ENCODE peak calls at places on chromosomes 16 and 17, in five cellular contexts. O is GM23338, F is heart right ventricle, N is body of pancreas, J is colonic mucosa. K is an unnamed sample. For H3K4me1, the result is how much of the 10 kb centered on the place peaks cover.

GRCh38 chr17:74271281-74271680 is 2.8 kb upstream of the DNAI2 start:
- DNase-seq in O (peak), F (no peak), N (no peak), J (no peak), K (no peak)

GRCh38 chr17:31857920-31858646 is 961 bp downstream of the COPRS start:
- DNase-seq in O (no peak), F (no peak), N (no peak), J (no peak), K (no peak)

GRCh38 chr17:39923836-39924690 is 3.3 kb downstream of the ORMDL3 start:
- DNase-seq in O (no peak), F (no peak), N (no peak), J (no peak), K (no peak)

GRCh38 chr17:30905742-30906100 is 317 bp downstream of the TEFM start:
- DNase-seq in O (peak), F (no peak), N (no peak), J (no peak), K (no peak)

GRCh38 chr17:56499799-56500388 is 93.6 kb upstream of the NOG start:
- DNase-seq in O (peak), F (no peak), N (no peak), J (no peak), K (peak)

GRCh38 chr16:30875881-30876791 is 17.7 kb downstream of the BCL7C start:
- DNase-seq in O (peak), F (no peak), N (no peak), J (peak), K (peak)

GRCh38 chr17:4877089-4877488 is 22.2 kb upstream of the C17orf107 start:
- DNase-seq in O (no peak), F (no peak), N (no peak), J (no peak), K (no peak)

GRCh38 chr16:27241658-27242057 is 26.9 kb downstream of the NSMCE1 start:
- DNase-seq in O (no peak), F (no peak), N (no peak), J (no peak), K (no peak)

GRCh38 chr17:82592289-82592683 is 56.0 kb downstream of the WDR45B start:
- DNase-seq in O (no peak), F (no peak), N (peak), J (peak), K (peak)

GRCh38 chr17:7441202-7441705 is 1.9 kb downstream of the FGF11 start:
- DNase-seq in O (peak), F (no peak), N (no peak), J (no peak), K (no peak)

GRCh38 chr17:7442142-7442541 is 2.7 kb upstream of the CHRNB1 start:
- DNase-seq in O (no peak), F (no peak), N (no peak), J (no peak), K (no peak)

GRCh38 chr17:7440113-7440822 is 956 bp downstream of the FGF11 start:
- DNase-seq in O (peak), F (peak), N (peak), J (peak), K (peak)

GRCh38 chr17:7439462-7440112 is at the start of gene FGF11:
- DNase-seq in O (peak), F (no peak), N (no peak), J (no peak), K (no peak)

DNA sequence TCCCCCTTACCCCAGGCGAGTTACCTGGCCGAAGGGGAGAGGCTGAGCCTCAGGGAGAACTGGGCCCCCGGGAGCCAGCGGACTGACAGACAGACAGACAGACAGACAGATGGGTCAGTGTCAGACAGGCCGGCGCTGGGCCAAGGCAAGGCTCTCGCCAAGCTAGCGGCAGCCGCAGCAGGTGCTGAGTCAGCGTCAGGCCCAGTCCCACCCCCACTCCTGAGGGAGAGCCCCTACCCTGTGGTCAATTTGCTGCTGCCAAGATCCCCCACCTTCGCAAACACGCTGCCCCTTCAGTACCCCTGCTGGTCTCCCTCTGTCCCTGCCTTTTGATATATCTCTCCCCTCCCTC is 1.5 kb downstream of the FGF11 start:
- DNase-seq in O (peak), F (peak), N (peak), J (no peak), K (no peak)
- H3K4me1 ChIP-seq in O (under half), F (half or more), N (half or more), J (under half), K (under half)

GRCh38 chr17:3551189-3551588 is 6.4 kb downstream of the TRPV3 start:
- DNase-seq in O (peak), F (no peak), N (no peak), J (peak), K (peak)
- TF ChIP-seq CTCF in O (peak), F (no peak), N (no peak), J (no peak), K (no peak)

GRCh38 chr17:8141741-8142140 is 10.5 kb downstream of the PER1 start:
- DNase-seq in O (no peak), F (no peak), N (no peak), J (no peak), K (peak)
- H3K4me3 ChIP-seq in O (no peak), F (no peak), N (no peak), J (no peak), K (no peak)

GRCh38 chr17:17940451-17940911 is 31.7 kb downstream of the TOM1L2 start:
- DNase-seq in O (no peak), F (no peak), N (no peak), J (no peak), K (no peak)

GRCh38 chr17:17938388-17939107 is 33.7 kb downstream of the TOM1L2 start:
- DNase-seq in O (no peak), F (no peak), N (no peak), J (peak), K (no peak)

GRCh38 chr17:17935321-17936271 is 36.6 kb downstream of the TOM1L2 start:
- DNase-seq in O (no peak), F (no peak), N (no peak), J (peak), K (peak)

GRCh38 chr17:17937450-17937849 is 34.8 kb downstream of the TOM1L2 start:
- DNase-seq in O (no peak), F (no peak), N (no peak), J (no peak), K (no peak)

DNA sequence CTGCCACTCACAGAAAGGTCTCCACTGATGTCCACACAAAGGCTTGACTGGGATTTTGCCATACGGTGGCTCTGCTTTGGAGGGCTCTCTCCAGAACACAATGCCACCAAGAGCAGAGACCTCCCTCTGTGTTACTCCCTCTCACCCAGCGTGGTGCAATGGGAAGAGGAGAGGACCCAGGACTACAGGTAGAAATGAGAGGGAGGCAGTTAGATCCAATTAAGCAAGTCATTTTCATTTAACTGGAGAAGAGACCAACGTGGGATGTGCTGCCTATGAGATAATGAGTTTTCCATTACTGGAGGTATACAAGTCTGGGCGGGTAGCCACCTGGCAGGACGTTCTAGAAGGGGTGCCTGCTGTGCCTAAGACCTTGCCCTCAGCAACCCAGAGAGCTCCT is 34.2 kb downstream of the TOM1L2 start:
- DNase-seq in O (no peak), F (no peak), N (no peak), J (no peak), K (no peak)
- H3K4me1 ChIP-seq in O (under half), F (half or more), N (under half), J (under half), K (under half)

DNA sequence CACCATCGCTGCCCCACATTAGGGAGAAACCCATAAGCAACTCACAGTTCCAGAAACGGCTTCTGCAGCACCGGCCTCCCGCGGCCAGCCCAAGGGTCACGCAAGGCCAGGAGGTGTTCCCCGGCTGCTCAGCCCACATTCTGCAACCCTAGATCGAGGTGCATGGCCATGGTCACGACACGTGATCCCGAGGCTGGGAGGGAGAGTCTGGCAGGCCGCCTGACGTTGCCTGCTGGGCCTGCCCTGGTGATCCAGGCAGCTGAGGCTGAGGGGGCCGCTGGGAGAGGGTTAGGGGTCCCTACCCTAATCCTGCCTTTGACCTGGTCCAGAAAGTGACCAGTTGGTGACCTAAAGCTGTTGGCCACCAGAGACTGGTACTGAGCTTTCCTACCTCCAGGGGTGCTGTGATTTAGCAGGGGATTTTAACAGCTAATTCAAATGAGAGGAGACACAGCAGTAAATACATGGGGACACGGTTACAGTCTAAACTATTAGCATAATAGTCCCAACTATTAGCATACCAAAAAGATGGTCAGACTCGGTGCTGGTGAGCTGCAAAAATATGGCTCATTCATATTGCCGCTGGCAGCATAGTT is 97.4 kb upstream of the CIBAR2 start:
- DNase-seq in O (no peak), F (peak), N (peak), J (no peak), K (peak)
- TF ChIP-seq CTCF in O (peak), F (no peak), N (peak), J (no peak), K (no peak)

GRCh38 chr17:17239832-17240231 is 2.9 kb upstream of the FLCN start:
- DNase-seq in O (no peak), F (no peak), N (no peak), J (no peak), K (no peak)

GRCh38 chr17:17236295-17237025 is 508 bp downstream of the FLCN start:
- DNase-seq in O (peak), F (no peak), N (peak), J (peak), K (no peak)

GRCh38 chr17:17235212-17236174 is 1.5 kb downstream of the FLCN start:
- DNase-seq in O (no peak), F (no peak), N (peak), J (no peak), K (no peak)

GRCh38 chr17:17241656-17242055 is 4.7 kb upstream of the FLCN start:
- DNase-seq in O (no peak), F (no peak), N (no peak), J (no peak), K (no peak)

DNA sequence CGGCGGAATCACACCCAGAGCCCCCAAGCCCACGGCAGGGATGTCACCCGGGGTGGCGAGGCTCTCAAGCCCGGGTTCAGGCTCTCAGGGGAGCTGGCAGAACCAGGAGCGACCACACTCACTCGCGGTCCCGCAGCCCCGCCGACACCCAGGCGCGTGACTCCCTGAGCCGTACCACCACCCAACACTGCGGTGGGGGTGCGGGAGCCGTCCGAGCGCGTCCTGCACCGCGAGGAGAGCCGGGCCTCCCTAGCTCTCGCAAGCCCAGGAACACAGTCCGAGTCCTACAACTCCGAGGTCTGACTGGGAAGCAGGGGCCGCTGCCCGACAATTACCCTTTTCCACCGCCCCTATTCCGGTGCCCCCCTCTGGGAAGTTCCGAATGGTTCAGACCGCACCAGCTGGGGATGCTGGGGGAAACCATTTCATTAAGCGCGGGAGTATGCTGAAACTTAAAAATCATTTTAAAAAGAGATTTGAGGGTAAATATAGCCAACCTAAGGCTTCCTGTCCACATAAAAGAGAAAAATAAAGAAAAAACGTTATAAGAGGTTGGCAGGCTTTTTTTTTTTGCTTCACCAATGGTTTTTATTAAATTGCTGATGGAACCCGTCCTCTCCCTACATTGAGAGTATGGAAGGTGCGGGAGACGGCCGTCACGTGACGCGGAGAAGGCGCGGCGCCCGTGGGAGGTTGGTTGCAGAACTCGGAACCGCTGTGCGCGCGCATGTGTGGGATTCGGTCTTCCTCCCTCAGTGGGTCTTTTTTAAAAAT is at the start of gene FLCN:
- DNase-seq in O (peak), F (peak), N (peak), J (peak), K (peak)
- H3K4me3 ChIP-seq in O (peak), F (peak), N (peak), J (peak), K (peak)

DNA sequence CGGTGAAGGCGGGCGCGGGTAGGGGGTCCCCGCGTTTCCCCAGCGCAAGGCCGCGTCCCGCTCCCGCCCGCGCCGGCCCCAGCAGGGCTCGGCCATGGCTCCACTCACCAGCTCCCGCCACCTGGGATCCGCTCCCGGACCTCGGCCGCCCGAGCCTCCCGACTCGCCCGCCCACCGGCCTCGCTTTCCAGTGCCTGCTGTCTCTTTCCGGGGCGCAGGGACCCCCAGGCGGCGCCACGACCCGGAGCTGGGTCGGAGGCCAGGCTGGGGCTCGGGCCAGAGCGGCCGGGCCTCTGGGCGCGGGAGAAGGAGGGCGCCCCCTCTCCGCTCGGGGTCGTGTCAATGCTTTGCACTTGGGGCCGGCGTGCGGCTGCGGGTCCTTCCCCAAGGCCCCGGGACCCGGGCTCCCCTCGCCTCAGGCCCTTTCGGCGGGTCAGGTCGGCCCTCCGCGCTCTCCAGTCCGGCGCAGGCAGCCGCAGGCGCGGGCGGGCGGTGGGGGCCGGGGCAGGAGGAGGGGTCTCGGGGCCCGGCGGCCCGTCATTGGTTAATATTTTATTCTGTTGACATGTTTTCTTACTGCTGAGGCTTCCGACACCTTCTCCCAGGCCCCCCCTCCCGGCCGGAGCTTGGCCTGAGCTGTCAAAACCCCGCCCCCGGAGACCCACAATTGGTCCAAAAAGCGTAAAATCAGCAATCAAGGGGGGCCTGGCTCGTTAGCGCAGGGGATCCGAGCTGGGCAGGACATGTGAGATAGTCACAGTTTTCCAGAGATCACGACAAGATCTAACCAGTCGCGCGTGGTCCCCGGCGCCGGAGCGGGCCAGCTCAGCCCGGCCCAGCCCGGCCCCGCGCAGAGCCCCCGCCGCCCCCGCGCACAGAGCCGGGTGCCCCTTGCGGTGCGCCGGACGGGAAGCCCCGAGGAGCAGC is at the start of gene TBX2:
- DNase-seq in O (peak), F (peak), N (peak), J (peak), K (peak)
- H3K4me1 ChIP-seq in O (under half), F (half or more), N (half or more), J (under half), K (under half)

GRCh38 chr16:58047557-58048348 is 22.2 kb downstream of the MMP15 start:
- DNase-seq in O (peak), F (peak), N (no peak), J (no peak), K (no peak)
- TF ChIP-seq CTCF in O (no peak), F (peak), N (no peak), J (no peak), K (no peak)

GRCh38 chr17:63442074-63442473 is 4.0 kb downstream of the CYB561 start:
- DNase-seq in O (no peak), F (no peak), N (no peak), J (no peak), K (no peak)

GRCh38 chr17:63439682-63440081 is 6.4 kb downstream of the CYB561 start:
- DNase-seq in O (no peak), F (no peak), N (no peak), J (no peak), K (no peak)

GRCh38 chr17:63440770-63441335 is 5.3 kb downstream of the CYB561 start:
- DNase-seq in O (no peak), F (no peak), N (no peak), J (no peak), K (no peak)

GRCh38 chr17:63441654-63442053 is 4.5 kb downstream of the CYB561 start:
- DNase-seq in O (no peak), F (no peak), N (no peak), J (no peak), K (no peak)

GRCh38 chr17:63440127-63440769 is 5.9 kb downstream of the CYB561 start:
- DNase-seq in O (no peak), F (no peak), N (no peak), J (no peak), K (peak)
- H3K4me3 ChIP-seq in O (no peak), F (no peak), N (no peak), J (no peak), K (no peak)

GRCh38 chr16:3745751-3746355 is 28.5 kb upstream of the TRAP1 start:
- DNase-seq in O (no peak), F (no peak), N (no peak), J (no peak), K (no peak)
- H3K4me1 ChIP-seq in O (under half), F (under half), N (under half), J (under half), K (under half)

K was measured in mucosa of descending colon.